ENCODE peak calls at places on chromosomes 6 and 20, in four cellular contexts. B, C, R and V are unnamed samples.

GRCh38 chr6:132357120-132357519 is 44.2 kb downstream of the MOXD1 start:
- DNase-seq in B (no peak), C (no peak), R (peak), V (no peak)

GRCh38 chr6:26350858-26351543 is 14.0 kb upstream of the BTN3A2 start:
- DNase-seq in B (no peak), C (no peak), R (no peak), V (no peak)

GRCh38 chr6:148932731-148933130 is 185.9 kb downstream of the UST start:
- DNase-seq in B (peak), C (no peak), R (peak), V (no peak)

GRCh38 chr6:63859520-63859919 is 223.9 kb downstream of the PHF3 start:
- DNase-seq in B (no peak), C (no peak), R (peak), V (no peak)

GRCh38 chr6:159988983-159989454 is 20.1 kb downstream of the IGF2R start:
- DNase-seq in B (peak), C (no peak), R (peak), V (no peak)

GRCh38 chr6:11766589-11767450 is 11.8 kb downstream of the ADTRP start:
- DNase-seq in B (peak), C (no peak), R (peak), V (no peak)

GRCh38 chr6:20633566-20634340 is 99.5 kb downstream of the CDKAL1 start:
- DNase-seq in B (no peak), C (no peak), R (no peak), V (no peak)

GRCh38 chr6:75932067-75932466 is 140.4 kb downstream of the IMPG1 start:
- DNase-seq in B (peak), C (peak), R (peak), V (peak)

GRCh38 chr6:108716801-108717791 is 131.1 kb upstream of the ARMC2 start:
- DNase-seq in B (no peak), C (no peak), R (no peak), V (no peak)

GRCh38 chr6:33856655-33857054 is 52.9 kb upstream of the MLN start:
- DNase-seq in B (no peak), C (no peak), R (no peak), V (no peak)

GRCh38 chr20:58650181-58650775 is 805 bp upstream of the STX16 start:
- DNase-seq in B (no peak), C (peak), R (no peak), V (peak)

GRCh38 chr6:156720739-156721714 is 56.2 kb upstream of the ARID1B start:
- DNase-seq in B (peak), C (peak), R (peak), V (no peak)

GRCh38 chr6:134551245-134551960 is 233.5 kb upstream of the SGK1 start:
- DNase-seq in B (peak), C (no peak), R (peak), V (no peak)

GRCh38 chr6:26087284-26088115 is at the start of gene HFE:
- DNase-seq in B (peak), C (peak), R (peak), V (no peak)

GRCh38 chr20:37986873-37987601 is 46.2 kb downstream of the TTI1 start:
- DNase-seq in B (no peak), C (no peak), R (no peak), V (no peak)

GRCh38 chr6:56475736-56476457 is 166.8 kb downstream of the DST start:
- DNase-seq in B (peak), C (no peak), R (peak), V (no peak)

GRCh38 chr6:47242483-47243386 is 67.0 kb downstream of the TNFRSF21 start:
- DNase-seq in B (peak), C (peak), R (peak), V (peak)

GRCh38 chr6:119628691-119629621 is 279.4 kb upstream of the MAN1A1 start:
- DNase-seq in B (no peak), C (no peak), R (no peak), V (no peak)

GRCh38 chr6:143024977-143025376 is 35.7 kb upstream of the AIG1 start:
- DNase-seq in B (no peak), C (no peak), R (no peak), V (no peak)

GRCh38 chr6:143021543-143021942 is 39.1 kb upstream of the AIG1 start:
- DNase-seq in B (no peak), C (no peak), R (no peak), V (no peak)

GRCh38 chr6:143023695-143024094 is 37.0 kb upstream of the AIG1 start:
- DNase-seq in B (no peak), C (no peak), R (no peak), V (no peak)

GRCh38 chr6:143027058-143027457 is 33.6 kb upstream of the AIG1 start:
- DNase-seq in B (peak), C (peak), R (peak), V (peak)
- TF ChIP-seq CTCF in B (peak), C (peak), R (peak), V (no peak)

GRCh38 chr6:723540-723939 is 30.6 kb upstream of the EXOC2 start:
- DNase-seq in B (no peak), C (no peak), R (peak), V (no peak)
- TF ChIP-seq CTCF in B (peak), C (peak), R (peak), V (peak)

DNA sequence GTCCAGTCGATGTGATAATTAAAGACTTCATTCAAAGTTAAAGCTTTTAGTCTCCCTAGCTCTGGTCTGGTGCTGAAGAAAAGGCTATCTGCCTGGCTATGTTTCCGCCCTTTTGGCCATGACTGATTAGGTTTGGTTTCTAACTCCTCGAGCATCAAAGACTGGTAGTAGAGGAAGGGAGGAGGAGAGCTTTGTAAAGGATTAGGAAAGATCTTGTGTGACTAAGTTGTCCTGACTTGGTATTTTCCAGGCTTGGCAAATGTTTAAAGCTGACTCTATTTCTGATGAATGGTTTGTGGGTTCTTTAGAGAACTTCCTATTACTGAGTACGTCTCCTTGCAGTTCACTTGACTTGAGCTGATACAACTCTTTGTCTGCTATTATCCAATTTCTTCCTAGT is 312.9 kb downstream of the GJA1 start:
- DNase-seq in B (no peak), C (no peak), R (peak), V (no peak)
- TF ChIP-seq CTCF in B (no peak), C (no peak), R (no peak), V (no peak)

GRCh38 chr6:30721198-30722024 is 1.3 kb downstream of the TUBB start:
- DNase-seq in B (peak), C (peak), R (peak), V (peak)

GRCh38 chr6:30720738-30721197 is 616 bp downstream of the TUBB start:
- DNase-seq in B (no peak), C (peak), R (peak), V (peak)

GRCh38 chr6:30722280-30723112 is 2.3 kb downstream of the TUBB start:
- DNase-seq in B (peak), C (peak), R (peak), V (peak)

GRCh38 chr6:30719356-30719755 is 796 bp upstream of the TUBB start:
- DNase-seq in B (no peak), C (no peak), R (no peak), V (no peak)

GRCh38 chr6:30719791-30720737 is at the start of gene TUBB:
- DNase-seq in B (peak), C (peak), R (peak), V (peak)
- TF ChIP-seq CTCF in B (peak), C (no peak), R (peak), V (peak)

GRCh38 chr6:150628908-150629307 is 29.2 kb downstream of the PLEKHG1 start:
- DNase-seq in B (no peak), C (no peak), R (no peak), V (no peak)
- TF ChIP-seq CTCF in B (no peak), C (no peak), R (no peak), V (no peak)